ENCODE peak calls at places on chromosomes 16 and 17, in nine cellular contexts. Y is stimulated activated CD4-positive, alpha-beta T cell treated with anti-CD3 and anti-CD28 coated beads, TNF-alpha, amount 100 ng/mL, for 1 hour; Z is midbrain; R is H54; K is BJ; X is B cell; J is HuH-7; U is mucosa of gallbladder; F is iris pigment epithelial cell. T is an unnamed sample.
A peak's percentile ranks its signal among the peaks of the same experiment; 100 is the strongest.

GRCh38 chr16:77206533-77206932 is 7.3 kb downstream of the SYCE1L start:
- DNase-seq in Y (no peak), Z (no peak), R (no peak), K (no peak), X (no peak), J (no peak), U (no peak), F (no peak), T (no peak)

GRCh38 chr17:11980813-11981212 is 16.5 kb downstream of the ZNF18 start:
- DNase-seq in Y (no peak), Z (no peak), R (no peak), K (no peak), X (no peak), J (no peak), U (no peak), F (peak; percentile 13), T (no peak)

GRCh38 chr17:21239680-21240374 is 13.4 kb downstream of the NATD1 start:
- DNase-seq in Y (no peak), Z (no peak), R (no peak), K (no peak), X (no peak), J (peak; percentile 66), U (no peak), F (peak; percentile 43), T (no peak)

GRCh38 chr17:71427801-71428200 is 693.0 kb upstream of the SOX9 start:
- DNase-seq in Y (no peak), Z (no peak), R (no peak), K (no peak), X (no peak), J (no peak), U (no peak), F (no peak), T (no peak)

GRCh38 chr17:72937687-72938086 is 154.8 kb downstream of the SLC39A11 start:
- DNase-seq in Y (no peak), Z (no peak), R (no peak), K (no peak), X (no peak), J (no peak), U (no peak), F (no peak), T (no peak)

GRCh38 chr17:70168044-70168978 is 1.0 kb upstream of the KCNJ2 start:
- DNase-seq in Y (no peak), Z (peak; percentile 79), R (no peak), K (peak; percentile 25), X (no peak), J (peak; percentile 40), U (peak; percentile 66), F (peak; percentile 94), T (no peak)

GRCh38 chr16:3182608-3183444 is 5.2 kb upstream of the OR1F1 start:
- DNase-seq in Y (no peak), Z (no peak), R (peak; percentile 66), K (no peak), X (no peak), J (peak; percentile 62), U (no peak), F (peak; percentile 56), T (peak; percentile 44)

GRCh38 chr16:8853150-8853549 is 15.7 kb downstream of the CARHSP1 start:
- DNase-seq in Y (no peak), Z (no peak), R (no peak), K (no peak), X (no peak), J (no peak), U (no peak), F (no peak), T (no peak)

GRCh38 chr16:58000706-58001676 is at the start of gene USB1:
- DNase-seq in Y (peak; percentile 68), Z (peak; percentile 89), R (peak; percentile 98), K (no peak), X (peak; percentile 86), J (peak; percentile 90), U (peak; percentile 86), F (peak; percentile 83), T (peak; percentile 94)

GRCh38 chr16:20102021-20102420 is 28.3 kb upstream of the GPR139 start:
- DNase-seq in Y (no peak), Z (no peak), R (no peak), K (no peak), X (no peak), J (no peak), U (no peak), F (no peak), T (no peak)

GRCh38 chr16:74700206-74701040 is at the start of gene MLKL:
- DNase-seq in Y (peak; percentile 22), Z (no peak), R (peak; percentile 56), K (no peak), X (peak; percentile 49), J (peak; percentile 67), U (peak; percentile 30), F (peak; percentile 45), T (no peak)

GRCh38 chr16:70695351-70696070 is 9.7 kb upstream of the MTSS2 start:
- DNase-seq in Y (no peak), Z (no peak), R (no peak), K (no peak), X (no peak), J (no peak), U (peak; percentile 59), F (no peak), T (no peak)

GRCh38 chr17:41127371-41127770 is 3.4 kb upstream of the KRTAP4-12 start:
- DNase-seq in Y (no peak), Z (no peak), R (no peak), K (no peak), X (no peak), J (no peak), U (no peak), F (no peak), T (no peak)

GRCh38 chr16:58863042-58863441 is 128.9 kb upstream of the GOT2 start:
- DNase-seq in Y (no peak), Z (no peak), R (no peak), K (no peak), X (no peak), J (no peak), U (no peak), F (no peak), T (no peak)

GRCh38 chr17:70314096-70314495 is 144.8 kb downstream of the KCNJ2 start:
- DNase-seq in Y (no peak), Z (no peak), R (no peak), K (no peak), X (no peak), J (no peak), U (no peak), F (peak; percentile 90), T (no peak)

GRCh38 chr16:10862432-10862831 is 14.6 kb upstream of the CIITA start:
- DNase-seq in Y (no peak), Z (no peak), R (peak; percentile 62), K (no peak), X (no peak), J (no peak), U (peak; percentile 88), F (peak; percentile 70), T (no peak)

GRCh38 chr17:34842235-34842634 is 119.0 kb downstream of the CCT6B start:
- DNase-seq in Y (no peak), Z (no peak), R (no peak), K (no peak), X (no peak), J (no peak), U (no peak), F (no peak), T (no peak)

GRCh38 chr17:77117415-77117814 is 23.4 kb upstream of the SEC14L1 start:
- DNase-seq in Y (no peak), Z (no peak), R (no peak), K (no peak), X (no peak), J (no peak), U (no peak), F (peak; percentile 63), T (no peak)

GRCh38 chr16:65660390-65660789 is 538.5 kb upstream of the CDH11 start:
- DNase-seq in Y (no peak), Z (no peak), R (no peak), K (peak; percentile 13), X (no peak), J (no peak), U (no peak), F (peak; percentile 28), T (no peak)

GRCh38 chr17:27669850-27670249 is 38.9 kb downstream of the LGALS9 start:
- DNase-seq in Y (no peak), Z (no peak), R (no peak), K (no peak), X (no peak), J (no peak), U (no peak), F (no peak), T (no peak)

GRCh38 chr16:82895843-82896242 is 269.1 kb downstream of the CDH13 start:
- DNase-seq in Y (no peak), Z (no peak), R (no peak), K (no peak), X (no peak), J (no peak), U (no peak), F (no peak), T (no peak)

GRCh38 chr16:58634265-58634802 is 4.7 kb upstream of the CNOT1 start:
- DNase-seq in Y (no peak), Z (no peak), R (no peak), K (no peak), X (no peak), J (peak; percentile 46), U (no peak), F (no peak), T (no peak)

GRCh38 chr17:59510611-59511010 is 54.8 kb upstream of the DHX40 start:
- DNase-seq in Y (no peak), Z (no peak), R (no peak), K (no peak), X (no peak), J (no peak), U (no peak), F (no peak), T (no peak)

GRCh38 chr16:83021049-83021448 is 394.3 kb downstream of the CDH13 start:
- DNase-seq in Y (no peak), Z (no peak), R (no peak), K (no peak), X (no peak), J (no peak), U (no peak), F (no peak), T (no peak)

GRCh38 chr16:86118467-86119307 is 219.7 kb downstream of the IRF8 start:
- DNase-seq in Y (no peak), Z (no peak), R (no peak), K (no peak), X (no peak), J (no peak), U (peak; percentile 18), F (no peak), T (no peak)

GRCh38 chr17:19263621-19264010 is 26.4 kb downstream of the EPN2 start:
- DNase-seq in Y (no peak), Z (no peak), R (peak; percentile 55), K (no peak), X (no peak), J (no peak), U (no peak), F (peak; percentile 57), T (no peak)